ENCODE peak calls at places on chromosome 19, in five cellular contexts. P is mesendoderm, K is trophoblast cell, M is IMR-90, F is H1. T is an unnamed sample.

GRCh38 chr19:46659151-46660007 is 1.6 kb downstream of the DACT3 start:
- DNase-seq in F (no peak), M (no peak), K (peak; percentile 9), P (peak; percentile 73), T (peak; percentile 61)

GRCh38 chr19:33486936-33487793 is 34.4 kb downstream of the PEPD start:
- DNase-seq in K (no peak), M (no peak), P (no peak), F (no peak), T (no peak)

GRCh38 chr19:49497790-49498106 is 1.5 kb downstream of the RPS11 start:
- DNase-seq in M (no peak), P (no peak), K (no peak), F (no peak), T (no peak)

GRCh38 chr19:43430142-43430710 is 15.5 kb downstream of the TEX101 start:
- DNase-seq in K (no peak), M (no peak), F (no peak), P (peak; percentile 40), T (no peak)

GRCh38 chr19:29622191-29623070 is 16.3 kb downstream of the POP4 start:
- DNase-seq in F (no peak), M (no peak), K (peak; percentile 71), P (peak; percentile 80), T (peak; percentile 51)

GRCh38 chr19:4088975-4089374 is 22.3 kb upstream of the ZBTB7A start:
- DNase-seq in P (no peak), M (no peak), F (no peak), K (peak; percentile 37), T (no peak)

GRCh38 chr19:55546822-55547614 is 1.7 kb upstream of the SBK3 start:
- DNase-seq in P (no peak), K (peak; percentile 28), M (peak; percentile 84), F (no peak), T (peak; percentile 46)

GRCh38 chr19:29483944-29484581 is 41.7 kb upstream of the VSTM2B start:
- DNase-seq in F (no peak), K (no peak), M (no peak), P (peak; percentile 21), T (no peak)

GRCh38 chr19:47414469-47414868 is 4.9 kb downstream of the MEIS3 start:
- DNase-seq in K (peak; percentile 69), M (no peak), P (peak; percentile 73), F (no peak), T (no peak)

GRCh38 chr19:58555369-58555885 is 522 bp upstream of the CHMP2A start:
- DNase-seq in P (no peak), M (no peak), K (no peak), F (no peak), T (no peak)

GRCh38 chr19:8240274-8241229 is 31.4 kb downstream of the CERS4 start:
- DNase-seq in M (peak; percentile 94), F (peak; percentile 51), P (peak; percentile 92), K (peak; percentile 55), T (peak; percentile 95)

GRCh38 chr19:40609561-40610395 is 8.6 kb downstream of the LTBP4 start:
- DNase-seq in K (peak; percentile 85), F (no peak), P (peak; percentile 95), M (no peak), T (peak; percentile 76)

GRCh38 chr19:55668603-55669348 is 6.2 kb upstream of the EPN1 start:
- DNase-seq in M (no peak), F (no peak), K (no peak), P (no peak), T (no peak)

GRCh38 chr19:12162882-12163806 is at the start of gene ZNF136:
- DNase-seq in F (peak; percentile 79), P (peak; percentile 98), K (peak; percentile 100), M (peak; percentile 95), T (peak; percentile 97)

GRCh38 chr19:45560038-45560437 is 24.6 kb downstream of the OPA3 start:
- DNase-seq in M (no peak), F (no peak), K (no peak), P (no peak), T (no peak)

GRCh38 chr19:46925548-46925950 is 64.8 kb downstream of the ARHGAP35 start:
- DNase-seq in P (no peak), K (no peak), M (no peak), F (no peak), T (no peak)

GRCh38 chr19:48900477-48901452 is 653 bp downstream of the NUCB1 start:
- DNase-seq in M (peak; percentile 35), P (peak; percentile 60), K (no peak), F (no peak), T (peak; percentile 32)

DNA sequence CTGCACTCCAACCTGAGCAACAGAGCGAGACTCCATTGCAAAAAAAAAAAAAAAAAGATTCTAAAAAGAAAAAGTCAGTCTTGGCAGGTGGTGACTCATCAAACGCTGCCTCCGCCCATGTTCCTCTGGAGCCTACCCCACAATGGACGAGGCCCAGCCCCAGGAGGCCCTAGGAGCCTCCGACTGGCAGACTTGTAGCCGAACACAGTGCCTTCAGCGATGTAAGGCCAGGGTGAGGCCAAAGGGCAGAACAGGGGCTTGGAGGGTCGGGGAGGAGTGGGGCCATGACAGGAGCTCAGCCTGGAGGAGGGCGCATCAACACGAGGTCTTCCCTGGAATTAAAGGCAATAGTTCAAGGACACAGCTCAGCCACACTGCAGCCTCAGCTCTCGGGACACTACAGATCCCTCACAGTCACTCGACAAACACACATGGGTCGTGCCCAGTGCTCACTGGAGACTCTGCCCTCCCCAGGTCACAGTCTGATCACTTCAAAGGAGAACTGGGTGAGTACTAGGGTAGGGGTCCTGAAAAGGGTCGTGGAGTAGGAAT is 5.1 kb downstream of the USE1 start:
- DNase-seq in M (peak; percentile 71), K (peak; percentile 66), F (no peak), P (no peak), T (peak; percentile 79)
- H4K8ac ChIP-seq in M (peak overlapping the region; percentile 17), K (peak overlapping the region; percentile 33), F (no peak overlapping the region), P (no peak overlapping the region), T (peak overlapping the region; percentile 70)

DNA sequence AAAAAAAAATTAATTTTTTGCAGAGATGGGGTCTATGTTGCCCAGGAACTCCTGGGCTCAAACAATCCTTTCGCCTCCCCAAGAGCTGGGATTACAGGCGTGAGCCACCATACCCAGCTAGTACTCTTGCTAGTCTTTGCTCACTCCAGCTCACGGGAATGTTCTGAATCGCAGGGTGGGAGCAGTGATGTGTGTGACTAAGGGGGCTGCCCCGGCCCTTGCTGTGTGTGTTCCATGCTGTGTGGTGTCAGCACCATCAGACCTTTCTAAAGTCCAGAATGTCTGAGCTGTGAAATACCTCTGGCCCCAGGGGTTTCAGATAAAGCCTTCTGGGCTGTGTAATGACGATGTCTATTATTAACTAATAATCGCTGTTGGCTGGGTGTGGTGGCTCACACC is 2.6 kb downstream of the ACP4 start:
- DNase-seq in P (no peak), M (no peak), F (no peak), K (no peak), T (no peak)
- H2BK120ac ChIP-seq in P (no peak overlapping the region), M (no peak overlapping the region), F (no peak overlapping the region), K (no peak overlapping the region), T (no peak overlapping the region)

GRCh38 chr19:50703915-50704548 is 15.6 kb downstream of the SHANK1 start:
- DNase-seq in K (peak; percentile 14), F (no peak), P (peak; percentile 71), M (no peak), T (no peak)
- H3K4me3 ChIP-seq in K (no peak overlapping the region), F (no peak overlapping the region), P (no peak overlapping the region), M (no peak overlapping the region), T (no peak overlapping the region)

DNA sequence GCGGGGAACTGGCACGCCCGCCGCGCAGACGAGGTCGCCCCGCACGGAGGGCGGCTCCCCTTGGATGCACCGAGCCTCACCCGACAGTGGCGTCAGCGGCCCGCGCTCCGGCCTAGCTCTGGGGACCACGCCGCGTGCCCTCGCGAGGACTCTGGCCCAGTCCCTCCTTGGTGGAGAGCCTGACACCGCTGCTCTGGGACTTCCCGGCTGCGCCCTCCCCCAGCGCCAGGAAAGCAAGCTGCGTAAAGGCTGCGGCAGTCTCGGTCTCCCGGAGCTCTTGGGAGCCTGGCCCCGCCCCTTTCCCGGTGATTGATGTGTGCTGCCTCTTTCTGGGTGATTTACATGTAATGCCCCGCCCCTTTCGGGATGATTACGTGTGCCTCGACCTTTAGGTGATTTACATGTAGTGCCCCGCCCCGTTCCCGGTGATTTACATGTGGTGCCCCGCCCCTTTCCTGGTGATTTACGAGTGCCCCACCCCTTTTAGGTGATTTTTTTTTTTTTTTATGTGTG is at the start of gene LENG9:
- DNase-seq in F (peak; percentile 92), M (peak; percentile 97), P (peak; percentile 100), K (peak; percentile 100), T (peak; percentile 100)
- H4K8ac ChIP-seq in F (peak within 1 kb of the TSS; percentile 91), M (peak within 1 kb of the TSS; percentile 30), P (no peak within 1 kb of the TSS), K (peak within 1 kb of the TSS; percentile 90), T (peak within 1 kb of the TSS; percentile 98)

GRCh38 chr19:35903550-35904179 is 1.3 kb downstream of the HCST start:
- DNase-seq in M (peak; percentile 73), P (peak; percentile 93), K (peak; percentile 97), F (peak; percentile 60), T (peak; percentile 83)
- H2BK120ac ChIP-seq in M (peak overlapping the region; percentile 83), P (no peak overlapping the region), K (peak overlapping the region; percentile 50), F (no peak overlapping the region), T (peak overlapping the region; percentile 64)

GRCh38 chr19:31418692-31419430 is 69.6 kb upstream of the TSHZ3 start:
- DNase-seq in P (peak; percentile 57), F (peak; percentile 92), M (no peak), K (no peak), T (no peak)
- H3K4me3 ChIP-seq in P (no peak overlapping the region), F (peak overlapping the region; percentile 41), M (no peak overlapping the region), K (no peak overlapping the region), T (no peak overlapping the region)